ENCODE peak calls at places on chromosomes 12 and 14, in six cellular contexts. G is GM12878, H is HepG2, Z is HCT116, V is H1, I is K562. A is an unnamed sample.

GRCh38 chr12:94372379-94372930 is 87.2 kb downstream of the CEP83 start:
- DNase-seq in Z (no peak), H (no peak), V (no peak), I (no peak), G (peak), A (no peak)

GRCh38 chr12:58415716-58416115 is 474.3 kb downstream of the ATP23 start:
- DNase-seq in H (no peak), I (no peak), G (no peak), V (no peak), Z (no peak), A (no peak)

GRCh38 chr14:21408152-21408551 is 24.3 kb upstream of the SUPT16H start:
- DNase-seq in H (no peak), Z (no peak), G (no peak), I (no peak), V (no peak), A (no peak)

GRCh38 chr14:39395555-39396254 is 36.5 kb downstream of the FBXO33 start:
- DNase-seq in V (no peak), I (peak), H (no peak), Z (no peak), G (no peak), A (no peak)

GRCh38 chr14:65002586-65003210 is 16.0 kb downstream of the FNTB start:
- DNase-seq in H (no peak), I (no peak), Z (no peak), G (no peak), V (no peak), A (no peak)

GRCh38 chr12:53754196-53754595 is 2.4 kb upstream of the CISTR start:
- DNase-seq in H (no peak), G (no peak), V (no peak), I (no peak), Z (no peak), A (no peak)

GRCh38 chr14:99129998-99130397 is 142.0 kb downstream of the BCL11B start:
- DNase-seq in Z (no peak), G (no peak), V (peak), H (no peak), I (no peak), A (no peak)

GRCh38 chr12:15664491-15664890 is 124.7 kb downstream of the EPS8 start:
- DNase-seq in Z (no peak), H (no peak), V (no peak), G (no peak), I (no peak), A (no peak)

GRCh38 chr12:26028953-26029740 is 70.7 kb downstream of the RASSF8 start:
- DNase-seq in G (no peak), Z (peak), V (no peak), I (peak), H (peak), A (peak)

GRCh38 chr14:104682107-104682593 is 7.3 kb upstream of the INF2 start:
- DNase-seq in G (no peak), I (no peak), V (peak), H (no peak), Z (no peak), A (peak)

GRCh38 chr14:77026930-77027537 is 1.5 kb downstream of the IRF2BPL start:
- DNase-seq in G (no peak), I (peak), Z (no peak), H (no peak), V (no peak), A (no peak)

GRCh38 chr14:58078471-58078870 is 73.5 kb downstream of the ARMH4 start:
- DNase-seq in V (no peak), G (no peak), H (no peak), I (no peak), Z (no peak), A (no peak)

GRCh38 chr14:103836976-103837725 is 10.2 kb downstream of the PPP1R13B start:
- DNase-seq in G (no peak), V (no peak), Z (no peak), H (no peak), I (no peak), A (no peak)

GRCh38 chr12:124645530-124646244 is 78.3 kb upstream of the NCOR2 start:
- DNase-seq in H (no peak), V (no peak), Z (no peak), G (no peak), I (no peak), A (no peak)

GRCh38 chr12:6078378-6079083 is 45.9 kb downstream of the VWF start:
- DNase-seq in I (no peak), G (no peak), H (no peak), V (no peak), Z (no peak), A (no peak)

GRCh38 chr12:94289551-94290312 is 141.4 kb downstream of the PLXNC1 start:
- DNase-seq in G (no peak), H (no peak), V (peak), I (no peak), Z (no peak), A (no peak)

GRCh38 chr12:121678721-121679300 is 9.4 kb upstream of the MORN3 start:
- DNase-seq in H (no peak), V (no peak), I (peak), G (no peak), Z (no peak), A (no peak)

GRCh38 chr12:80277732-80278131 is 166.3 kb upstream of the PTPRQ start:
- DNase-seq in I (no peak), G (no peak), V (no peak), H (no peak), Z (no peak), A (no peak)

GRCh38 chr14:35404496-35405303 is at the start of gene NFKBIA:
- DNase-seq in G (peak), I (peak), H (peak), V (peak), Z (peak), A (peak)

GRCh38 chr12:57483466-57483865 is 3.8 kb upstream of the ARHGAP9 start:
- DNase-seq in V (no peak), I (no peak), Z (no peak), H (no peak), G (no peak), A (no peak)

GRCh38 chr12:107435520-107435919 is 250.1 kb upstream of the PWP1 start:
- DNase-seq in H (no peak), Z (no peak), G (no peak), V (no peak), I (no peak), A (no peak)

GRCh38 chr14:44803239-44803905 is 158.4 kb downstream of the KLHL28 start:
- DNase-seq in H (peak), Z (peak), G (peak), I (peak), V (no peak), A (peak)

GRCh38 chr12:64673490-64674169 is 63.3 kb downstream of the RASSF3 start:
- DNase-seq in I (no peak), G (no peak), H (peak), Z (no peak), V (no peak), A (no peak)

GRCh38 chr14:77663289-77663688 is 44.5 kb downstream of the ALKBH1 start:
- DNase-seq in G (no peak), H (no peak), V (no peak), Z (no peak), I (no peak), A (no peak)

GRCh38 chr12:115341442-115341841 is 657.5 kb upstream of the TBX3 start:
- DNase-seq in I (no peak), Z (peak), V (no peak), G (no peak), H (no peak), A (no peak)

GRCh38 chr12:124454735-124455134 is 112.7 kb downstream of the NCOR2 start:
- DNase-seq in V (no peak), Z (no peak), G (no peak), I (no peak), H (no peak), A (no peak)

GRCh38 chr14:35895256-35895655 is 69.1 kb downstream of the BRMS1L start:
- DNase-seq in Z (no peak), I (no peak), H (no peak), V (no peak), G (no peak), A (no peak)

GRCh38 chr14:75578786-75579781 is 664 bp downstream of the FLVCR2 start:
- DNase-seq in V (no peak), Z (no peak), H (peak), G (no peak), I (no peak), A (no peak)

GRCh38 chr14:88299865-88300264 is 23.2 kb downstream of the KCNK10 start:
- DNase-seq in V (no peak), I (no peak), G (no peak), H (no peak), Z (no peak), A (no peak)

GRCh38 chr12:13784504-13784903 is 196.9 kb downstream of the GRIN2B start:
- DNase-seq in Z (no peak), I (no peak), H (no peak), G (no peak), V (no peak), A (no peak)

GRCh38 chr12:19925881-19926665 is 442.3 kb upstream of the PDE3A start:
- DNase-seq in G (no peak), I (no peak), V (no peak), H (no peak), Z (no peak), A (no peak)

GRCh38 chr14:90308561-90308960 is 23.2 kb downstream of the NRDE2 start:
- DNase-seq in G (no peak), I (no peak), Z (no peak), H (no peak), V (no peak), A (no peak)

GRCh38 chr14:29803045-29803444 is 124.6 kb downstream of the PRKD1 start:
- DNase-seq in H (no peak), G (no peak), V (no peak), Z (no peak), I (no peak), A (no peak)

GRCh38 chr12:41188841-41189394 is 798 bp downstream of the PDZRN4 start:
- DNase-seq in I (no peak), H (no peak), V (peak), Z (no peak), G (no peak), A (no peak)

GRCh38 chr12:70178038-70178437 is 65.2 kb upstream of the CNOT2 start:
- DNase-seq in G (no peak), Z (no peak), V (no peak), H (no peak), I (no peak), A (no peak)

GRCh38 chr14:53106768-53107167 is 46.4 kb downstream of the DDHD1 start:
- DNase-seq in I (no peak), G (no peak), V (no peak), Z (no peak), H (no peak), A (no peak)

GRCh38 chr12:32098112-32098511 is 8.5 kb upstream of the BICD1 start:
- DNase-seq in I (no peak), H (no peak), V (no peak), G (no peak), Z (no peak), A (no peak)

GRCh38 chr12:53956914-53957536 is 2.3 kb downstream of the HOXC12 start:
- DNase-seq in G (no peak), H (no peak), I (no peak), V (no peak), Z (no peak), A (no peak)

GRCh38 chr14:50501642-50502041 is 30.7 kb downstream of the MAP4K5 start:
- DNase-seq in V (no peak), H (no peak), Z (no peak), G (no peak), I (no peak), A (no peak)

GRCh38 chr12:27511723-27512045 is 12.3 kb upstream of the PPFIBP1 start:
- DNase-seq in G (no peak), V (no peak), H (no peak), I (no peak), Z (no peak), A (no peak)
- H3K9ac ChIP-seq in G (no peak), V (no peak), H (no peak), I (no peak), Z (no peak), A (no peak)

GRCh38 chr12:65886996-65887395 is 62.7 kb downstream of the HMGA2 start:
- DNase-seq in I (no peak), V (no peak), H (no peak), Z (peak), G (no peak), A (no peak)
- TF ChIP-seq YY1 in I (no peak), V (no peak), H (no peak), Z (no peak), G (no peak), A (no peak)

DNA sequence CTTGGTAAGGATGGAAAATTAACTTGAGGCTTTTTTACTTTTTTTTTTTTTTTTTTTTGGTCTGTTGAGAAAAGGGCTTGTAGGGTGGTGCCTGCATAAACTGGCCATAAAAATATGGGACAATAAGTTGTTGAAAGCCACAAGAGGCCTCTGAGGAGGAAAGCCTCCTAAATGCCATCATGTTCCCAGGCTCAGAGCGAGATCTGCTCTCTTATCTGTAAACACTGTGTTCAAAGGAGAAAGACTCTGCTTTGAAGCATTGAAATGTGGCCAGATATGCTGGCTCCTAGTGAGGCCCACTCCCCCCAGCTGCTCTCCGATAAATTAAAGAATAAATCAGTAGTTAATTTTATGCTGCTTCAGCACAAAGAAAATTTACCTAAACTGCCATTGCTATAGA is 504.9 kb downstream of the DIO2 start:
- DNase-seq in H (no peak), G (no peak), Z (no peak), I (no peak), V (no peak), A (no peak)
- TF ChIP-seq ZNF274 in H (no peak), G (no peak), Z (no peak), I (no peak), V (no peak), A (no peak)

GRCh38 chr14:94004015-94004414 is 6.9 kb downstream of the CCDC197 start:
- DNase-seq in I (no peak), H (peak), Z (no peak), V (no peak), G (no peak), A (no peak)
- H3K9ac ChIP-seq in I (no peak), H (peak), Z (no peak), V (no peak), G (no peak), A (no peak)

GRCh38 chr14:33646692-33647260 is 304.1 kb downstream of the EGLN3 start:
- DNase-seq in H (no peak), V (no peak), Z (no peak), G (no peak), I (no peak), A (no peak)
- TF ChIP-seq YY1 in H (no peak), V (no peak), Z (no peak), G (no peak), I (no peak), A (no peak)

GRCh38 chr12:138171-138897 is 71.8 kb downstream of the IQSEC3 start:
- DNase-seq in Z (no peak), G (no peak), H (no peak), I (no peak), V (no peak), A (no peak)

GRCh38 chr12:135127-135526 is 68.6 kb downstream of the IQSEC3 start:
- DNase-seq in I (no peak), Z (no peak), V (no peak), G (no peak), H (no peak), A (no peak)

GRCh38 chr12:138898-139534 is 72.4 kb downstream of the IQSEC3 start:
- DNase-seq in G (no peak), H (no peak), I (no peak), V (peak), Z (no peak), A (no peak)

GRCh38 chr12:143964-144649 is 69.8 kb downstream of the SLC6A12 start:
- DNase-seq in G (no peak), H (peak), Z (no peak), V (no peak), I (no peak), A (no peak)

DNA sequence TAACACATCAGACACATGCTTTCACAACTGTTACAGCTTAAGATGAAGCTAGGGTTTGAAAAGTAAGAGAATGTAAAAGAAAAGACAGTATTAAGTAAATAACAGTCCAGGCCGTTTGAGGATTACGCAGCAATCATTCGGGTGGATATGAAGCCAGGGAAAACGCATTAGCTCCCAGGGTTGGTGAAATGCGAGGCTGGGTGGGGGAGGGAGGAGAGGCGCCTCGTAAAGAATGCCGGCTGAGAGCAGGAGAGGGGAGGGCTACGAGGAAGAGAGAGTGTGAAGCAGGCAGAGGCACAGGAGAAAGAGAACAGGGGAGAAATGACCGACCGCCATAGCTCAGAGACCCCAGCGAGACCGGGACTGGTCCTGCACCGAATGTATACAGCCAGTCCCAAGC is 73.0 kb downstream of the IQSEC3 start:
- DNase-seq in G (no peak), Z (no peak), H (no peak), V (no peak), I (no peak), A (peak)
- TF ChIP-seq ZNF274 in G (no peak), Z (no peak), H (no peak), V (no peak), I (no peak), A (no peak)